ENCODE peak calls at places on chromosomes 5 and 9, in five cellular contexts. X is heart right ventricle, R is tibial nerve, T is IMR-90, H is neuronal stem cell. I is an unnamed sample. For H3K9me3, the result is how much of the 10 kb centered on the place peaks cover.

GRCh38 chr9:114847492-114848417 is 41.9 kb upstream of the TNFSF15 start:
- DNase-seq in X (no peak), R (no peak), T (no peak), H (no peak), I (no peak)

GRCh38 chr5:122845253-122846050 is at the start of gene SNX24:
- DNase-seq in X (peak), R (peak), T (peak), H (peak), I (peak)

GRCh38 chr9:99039388-99040182 is 65.3 kb upstream of the TGFBR1 start:
- DNase-seq in X (no peak), R (no peak), T (peak), H (no peak), I (no peak)

GRCh38 chr5:135822959-135823358 is 11.5 kb upstream of the SLC25A48 start:
- DNase-seq in X (no peak), R (no peak), T (no peak), H (no peak), I (no peak)

GRCh38 chr5:149644629-149645028 is 63.3 kb downstream of the ARHGEF37 start:
- DNase-seq in X (no peak), R (no peak), T (no peak), H (no peak), I (no peak)

GRCh38 chr9:15235658-15236057 is 71.4 kb downstream of the TTC39B start:
- DNase-seq in X (no peak), R (no peak), T (no peak), H (no peak), I (no peak)

GRCh38 chr9:77833686-77834429 is 185.7 kb upstream of the GNA14 start:
- DNase-seq in X (no peak), R (no peak), T (no peak), H (no peak), I (no peak)

GRCh38 chr9:92094655-92095054 is 20.6 kb downstream of the SPTLC1 start:
- DNase-seq in X (no peak), R (no peak), T (peak), H (no peak), I (no peak)

GRCh38 chr5:76789991-76790571 is 28.7 kb upstream of the F2RL1 start:
- DNase-seq in X (no peak), R (no peak), T (peak), H (no peak), I (no peak)

GRCh38 chr5:24381861-24382460 is 262.8 kb downstream of the CDH10 start:
- DNase-seq in X (no peak), R (no peak), T (no peak), H (no peak), I (peak)

GRCh38 chr5:119055267-119055666 is 15.6 kb upstream of the DMXL1 start:
- DNase-seq in X (no peak), R (no peak), T (no peak), H (no peak), I (no peak)

GRCh38 chr5:93925321-93925720 is 183.9 kb upstream of the POU5F2 start:
- DNase-seq in X (no peak), R (no peak), T (no peak), H (no peak), I (no peak)

GRCh38 chr5:34591723-34592122 is 64.4 kb upstream of the RAI14 start:
- DNase-seq in X (no peak), R (no peak), T (no peak), H (no peak), I (no peak)

GRCh38 chr5:50751064-50751657 is 84.7 kb downstream of the PARP8 start:
- DNase-seq in X (no peak), R (no peak), T (peak), H (peak), I (peak)

GRCh38 chr9:37575921-37576721 is at the start of gene FBXO10:
- DNase-seq in X (peak), R (peak), T (peak), H (peak), I (no peak)

GRCh38 chr9:125854553-125855275 is 107.5 kb downstream of the PBX3 start:
- DNase-seq in X (no peak), R (no peak), T (peak), H (no peak), I (no peak)

GRCh38 chr9:37976714-37977477 is 73.0 kb upstream of the SLC25A51 start:
- DNase-seq in X (no peak), R (no peak), T (peak), H (no peak), I (no peak)

GRCh38 chr5:151751091-151751490 is 7.3 kb downstream of the ATOX1 start:
- DNase-seq in X (no peak), R (no peak), T (peak), H (no peak), I (no peak)

GRCh38 chr5:94241288-94241651 is 377.1 kb downstream of the KIAA0825 start:
- DNase-seq in X (no peak), R (no peak), T (peak), H (no peak), I (no peak)

GRCh38 chr9:36101916-36102741 is 34.4 kb upstream of the GLIPR2 start:
- DNase-seq in X (no peak), R (no peak), T (peak), H (no peak), I (no peak)

GRCh38 chr5:138488481-138488945 is 23.2 kb downstream of the EGR1 start:
- DNase-seq in X (no peak), R (no peak), T (peak), H (no peak), I (no peak)

GRCh38 chr5:69092969-69093368 is 845 bp upstream of the SLC30A5 start:
- DNase-seq in X (no peak), R (no peak), T (no peak), H (no peak), I (no peak)

GRCh38 chr9:133286523-133286922 is 11.5 kb upstream of the ABO start:
- DNase-seq in X (no peak), R (no peak), T (no peak), H (no peak), I (no peak)

GRCh38 chr5:107806271-107806670 is 135.5 kb upstream of the EFNA5 start:
- DNase-seq in X (no peak), R (no peak), T (no peak), H (no peak), I (no peak)

GRCh38 chr5:127290019-127290945 is at the start of gene MEGF10:
- DNase-seq in X (peak), R (no peak), T (peak), H (peak), I (no peak)

GRCh38 chr9:122374885-122375420 is 4.1 kb downstream of the PTGS1 start:
- DNase-seq in X (peak), R (peak), T (peak), H (no peak), I (no peak)

GRCh38 chr5:160197341-160198147 is 31.8 kb upstream of the FABP6 start:
- DNase-seq in X (peak), R (no peak), T (peak), H (no peak), I (no peak)

GRCh38 chr5:58041884-58042283 is 418.0 kb downstream of the PLK2 start:
- DNase-seq in X (no peak), R (no peak), T (no peak), H (no peak), I (no peak)

GRCh38 chr9:121299467-121300282 is 31.7 kb downstream of the GSN start:
- DNase-seq in X (peak), R (peak), T (no peak), H (no peak), I (no peak)

GRCh38 chr5:43603535-43604363 is 769 bp downstream of the NNT start:
- DNase-seq in X (peak), R (peak), T (peak), H (no peak), I (no peak)

GRCh38 chr5:59725393-59725768 is 168.1 kb downstream of the PDE4D start:
- DNase-seq in X (no peak), R (no peak), T (peak), H (no peak), I (no peak)

DNA sequence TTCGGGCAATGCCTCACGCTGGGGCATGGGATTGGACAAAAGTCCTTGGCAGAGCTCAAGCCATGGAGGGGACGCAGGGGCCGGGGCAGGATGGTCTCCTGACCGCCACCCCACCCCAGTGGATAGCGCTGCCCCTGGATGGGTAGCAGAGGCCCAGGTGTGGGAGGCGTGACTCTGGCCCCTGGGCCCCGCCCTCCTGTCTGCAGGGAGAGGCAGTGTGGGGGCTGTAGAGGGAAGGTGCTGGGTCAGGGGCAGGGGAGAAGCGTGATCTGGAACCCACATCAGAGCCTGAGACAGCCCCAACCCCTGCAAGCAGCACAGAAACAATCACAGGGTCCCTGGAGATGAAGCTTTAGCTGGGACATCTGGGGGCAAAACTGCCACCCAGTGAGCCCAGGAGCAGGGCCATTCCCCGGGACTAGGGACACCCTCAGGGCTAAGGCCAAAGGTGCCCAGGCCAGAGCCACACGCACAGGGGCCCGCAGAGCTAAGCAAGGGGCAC is 36.2 kb downstream of the NACC2 start:
- DNase-seq in X (no peak), R (no peak), T (no peak), H (no peak), I (no peak)
- H3K27ac ChIP-seq in X (no peak), R (no peak), T (no peak), H (no peak), I (no peak)

DNA sequence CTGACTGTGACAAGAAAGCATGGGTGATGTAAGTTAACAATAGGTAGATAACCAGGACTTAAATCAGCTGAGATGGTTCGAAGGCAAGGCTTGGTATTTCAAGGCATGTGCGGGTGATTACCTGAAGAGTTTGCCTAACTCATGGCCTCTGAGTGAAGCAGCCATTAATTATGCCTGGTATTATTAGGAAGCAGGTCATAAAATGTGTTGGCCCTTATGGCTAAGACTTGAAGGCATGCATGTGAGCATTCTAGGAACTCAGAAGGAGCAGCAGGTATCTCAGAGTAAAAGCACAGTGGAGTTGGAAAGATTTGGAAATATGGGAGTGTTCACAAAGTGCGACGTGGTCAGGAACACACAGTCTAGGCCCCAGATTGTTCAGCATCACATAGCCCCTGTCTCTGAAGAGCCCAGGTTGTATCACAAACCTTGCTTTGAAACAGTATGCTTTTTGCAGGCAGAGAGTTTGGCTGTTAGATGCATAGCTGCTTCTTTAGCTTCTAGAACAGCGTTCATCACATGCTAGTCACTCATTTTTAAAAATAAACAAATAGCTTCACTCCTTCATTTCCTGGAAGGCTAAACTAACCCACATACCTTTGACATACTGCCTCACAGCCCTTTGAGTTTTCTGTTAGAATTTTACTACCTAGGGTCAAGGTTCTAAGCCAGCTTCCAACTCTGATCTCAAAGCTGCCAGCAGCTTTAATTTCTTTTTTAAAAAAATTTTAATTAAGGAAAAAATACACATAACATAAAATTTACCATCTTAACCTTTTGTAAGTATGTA is 2.1 kb downstream of the HEXB start:
- DNase-seq in X (no peak), R (no peak), T (peak), H (no peak), I (no peak)
- H3K4me3 ChIP-seq in X (no peak), R (no peak), T (no peak), H (no peak), I (no peak)

GRCh38 chr5:27474054-27474323 is 435.6 kb upstream of the CDH9 start:
- DNase-seq in X (no peak), R (no peak), T (no peak), H (no peak), I (no peak)

GRCh38 chr5:27475063-27475462 is 436.7 kb upstream of the CDH9 start:
- DNase-seq in X (no peak), R (no peak), T (no peak), H (no peak), I (no peak)

GRCh38 chr5:27477550-27477949 is 439.2 kb upstream of the CDH9 start:
- DNase-seq in X (no peak), R (no peak), T (no peak), H (no peak), I (no peak)

GRCh38 chr5:27474395-27474794 is 436.0 kb upstream of the CDH9 start:
- DNase-seq in X (no peak), R (no peak), T (no peak), H (no peak), I (no peak)

DNA sequence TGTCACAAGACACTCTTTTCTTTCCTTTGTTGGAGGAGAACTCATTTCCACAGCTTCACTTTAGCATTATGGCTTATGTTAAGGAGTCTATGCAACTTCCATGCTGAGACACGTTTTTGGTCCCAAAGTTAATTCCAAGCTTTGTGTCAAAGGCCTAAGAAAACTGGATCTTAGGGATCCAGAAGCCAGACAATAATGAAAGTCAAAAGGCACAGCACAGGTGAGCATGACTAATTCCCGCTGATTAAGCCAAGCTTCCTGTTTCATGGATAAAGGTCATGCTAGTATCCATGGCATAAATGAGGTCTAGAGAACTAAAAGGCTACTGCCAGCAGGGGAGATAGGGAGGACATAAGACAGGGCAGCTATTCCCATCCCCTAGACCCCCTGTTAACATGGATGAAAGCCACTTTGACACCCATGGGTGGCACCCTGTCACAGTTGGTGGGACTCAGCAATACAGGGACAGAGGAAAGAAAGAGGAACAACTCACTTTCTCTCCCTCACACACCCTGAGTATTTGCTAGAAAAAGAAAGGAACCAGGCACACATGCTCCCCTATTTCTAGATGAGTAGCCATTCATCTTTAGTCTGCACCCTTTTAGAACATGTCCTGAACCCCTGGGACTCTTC is 438.1 kb upstream of the CDH9 start:
- DNase-seq in X (no peak), R (no peak), T (no peak), H (no peak), I (no peak)
- H3K9me3 ChIP-seq in X (half or more), R (under half), T (under half), H (under half), I (under half)

DNA sequence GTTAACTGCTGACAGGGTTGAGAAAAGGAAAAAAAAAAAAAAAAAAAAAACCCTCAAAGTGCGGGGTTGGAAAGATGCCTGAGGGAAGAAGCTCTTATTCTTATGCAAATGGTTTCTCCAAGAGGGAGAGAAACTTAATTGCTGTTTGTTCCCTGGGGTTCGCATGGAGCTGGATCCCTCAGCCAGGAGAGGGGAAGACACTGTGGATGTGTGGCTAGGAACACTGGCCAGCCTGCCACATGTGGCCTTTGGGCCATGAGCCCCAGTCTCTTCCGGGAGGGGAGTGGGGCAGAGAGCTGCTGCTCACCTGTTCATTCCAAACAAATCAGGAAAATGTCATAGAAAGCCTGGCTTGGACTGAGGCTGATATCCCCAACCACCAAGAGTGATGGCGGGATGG is 9.4 kb upstream of the SCGB3A2 start:
- DNase-seq in X (no peak), R (no peak), T (no peak), H (no peak), I (no peak)
- H3K27ac ChIP-seq in X (no peak), R (no peak), T (no peak), H (no peak), I (peak)

GRCh38 chr9:136757751-136758140 is 297 bp downstream of the LCN8 start:
- DNase-seq in X (no peak), R (no peak), T (no peak), H (no peak), I (no peak)
- H3K4me3 ChIP-seq in X (no peak), R (no peak), T (no peak), H (no peak), I (no peak)

DNA sequence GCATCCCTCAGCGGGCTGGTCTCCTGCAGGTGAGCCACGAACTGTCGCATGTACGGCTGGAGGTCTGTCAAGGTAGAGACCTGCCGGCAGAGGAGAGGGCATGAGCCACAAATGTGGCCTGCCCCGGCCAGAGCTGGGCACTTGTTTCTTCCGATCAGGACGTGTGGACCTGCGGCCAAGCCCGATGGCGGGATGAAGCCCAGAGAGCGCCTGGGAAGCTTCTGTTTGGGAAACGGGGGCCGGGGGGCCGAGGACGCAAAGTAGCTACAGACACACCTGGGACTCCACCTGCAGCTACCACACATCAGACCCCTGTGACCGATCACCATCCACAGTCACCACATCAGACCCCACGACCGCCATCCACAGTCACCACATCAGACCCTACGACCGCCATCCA is 22.7 kb downstream of the TERT start:
- DNase-seq in X (no peak), R (no peak), T (no peak), H (no peak), I (no peak)
- H3K9me3 ChIP-seq in X (under half), R (under half), T (under half), H (under half), I (under half)

GRCh38 chr9:101476576-101477208 is 41.1 kb upstream of the ALDOB start:
- DNase-seq in X (no peak), R (no peak), T (no peak), H (no peak), I (no peak)
- H3K27ac ChIP-seq in X (no peak), R (no peak), T (peak), H (no peak), I (no peak)

GRCh38 chr5:66829826-66830225 is 233.6 kb downstream of the MAST4 start:
- DNase-seq in X (no peak), R (no peak), T (peak), H (peak), I (no peak)

GRCh38 chr5:66828046-66828550 is 231.9 kb downstream of the MAST4 start:
- DNase-seq in X (no peak), R (no peak), T (no peak), H (peak), I (no peak)

GRCh38 chr5:66826696-66827095 is 230.5 kb downstream of the MAST4 start:
- DNase-seq in X (no peak), R (no peak), T (no peak), H (no peak), I (no peak)

GRCh38 chr5:66830636-66831035 is 234.4 kb downstream of the MAST4 start:
- DNase-seq in X (no peak), R (no peak), T (no peak), H (no peak), I (no peak)

GRCh38 chr5:66828551-66829421 is 232.6 kb downstream of the MAST4 start:
- DNase-seq in X (peak), R (peak), T (peak), H (peak), I (no peak)
- H3K4me3 ChIP-seq in X (peak), R (peak), T (peak), H (peak), I (peak)

GRCh38 chr5:141413540-141414069 is 818 bp downstream of the PCDHGA10 start:
- DNase-seq in X (no peak), R (no peak), T (no peak), H (no peak), I (no peak)
- H3K9me3 ChIP-seq in X (half or more), R (half or more), T (half or more), H (half or more), I (under half)

DNA sequence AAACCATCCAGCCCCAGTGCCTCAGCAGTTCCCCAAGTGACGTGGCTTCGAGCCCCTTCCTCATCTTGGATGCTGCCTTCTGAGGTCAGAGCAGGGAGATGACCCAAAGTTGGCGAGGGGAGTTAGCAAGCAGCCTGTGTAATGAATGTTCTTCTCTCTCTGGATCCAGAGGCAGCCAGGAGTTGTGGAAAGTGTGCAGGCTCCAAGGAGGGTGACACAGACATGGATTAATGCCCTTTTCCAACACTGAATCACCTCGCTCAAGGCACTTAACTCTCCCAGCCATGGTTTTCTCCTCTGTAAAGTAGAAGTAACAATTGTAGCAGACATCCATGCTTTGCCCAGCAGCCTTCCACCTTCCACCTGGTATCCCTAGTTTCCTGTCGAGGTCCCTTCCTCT is 64.6 kb upstream of the HAND1 start:
- DNase-seq in X (no peak), R (no peak), T (no peak), H (no peak), I (no peak)
- H3K27ac ChIP-seq in X (no peak), R (no peak), T (no peak), H (no peak), I (no peak)